ENCODE peak calls at places on chromosomes 13 and 19, in five cellular contexts. H is hepatocyte, T is OCI-LY7, P is SK-N-SH, L is PC-3. N is an unnamed sample. For H3K9me2, the result is how much of the 10 kb centered on the place peaks cover.

GRCh38 chr13:22596157-22596863 is 584.5 kb upstream of the SGCG start:
- DNase-seq in L (no peak), P (no peak), H (peak), T (no peak), N (no peak)

GRCh38 chr13:27034678-27035111 is 136.9 kb downstream of the USP12 start:
- DNase-seq in P (no peak), L (no peak), H (no peak), T (no peak), N (no peak)

GRCh38 chr13:109204252-109204651 is 574.8 kb downstream of the MYO16 start:
- DNase-seq in L (no peak), P (no peak), T (no peak), H (no peak), N (no peak)

GRCh38 chr13:64930636-64931035 is 2299.5 kb downstream of the PCDH9 start:
- DNase-seq in H (no peak), L (no peak), T (no peak), P (no peak), N (no peak)

GRCh38 chr13:50208826-50209335 is 193.6 kb downstream of the KCNRG start:
- DNase-seq in T (peak), P (no peak), H (peak), L (peak), N (peak)

GRCh38 chr13:33490461-33491327 is 205.1 kb upstream of the STARD13 start:
- DNase-seq in P (no peak), H (no peak), L (no peak), T (no peak), N (no peak)

GRCh38 chr13:109778102-109778542 is 8.3 kb downstream of the IRS2 start:
- DNase-seq in L (peak), T (no peak), H (peak), P (no peak), N (no peak)

GRCh38 chr13:93709511-93710244 is 483.1 kb downstream of the GPC6 start:
- DNase-seq in L (no peak), T (no peak), H (no peak), P (no peak), N (no peak)

GRCh38 chr13:113562085-113562749 is 22.3 kb upstream of the TFDP1 start:
- DNase-seq in P (peak), L (peak), T (peak), H (peak), N (peak)

GRCh38 chr19:29507081-29507860 is 18.5 kb upstream of the VSTM2B start:
- DNase-seq in L (no peak), T (no peak), H (no peak), P (no peak), N (no peak)

GRCh38 chr19:49816616-49817015 is 1.5 kb upstream of the MED25 start:
- DNase-seq in H (no peak), T (no peak), L (no peak), P (no peak), N (no peak)

GRCh38 chr19:51256053-51256682 is 5.3 kb downstream of the SIGLECL1 start:
- DNase-seq in P (no peak), T (no peak), L (no peak), H (no peak), N (no peak)

GRCh38 chr13:33401238-33401637 is 115.7 kb upstream of the STARD13 start:
- DNase-seq in L (no peak), T (no peak), P (no peak), H (no peak), N (no peak)

GRCh38 chr13:78497702-78498319 is 105.5 kb downstream of the POU4F1 start:
- DNase-seq in H (no peak), P (peak), L (no peak), T (no peak), N (no peak)

GRCh38 chr13:42968906-42969305 is 23.1 kb downstream of the EPSTI1 start:
- DNase-seq in P (no peak), T (no peak), L (peak), H (peak), N (no peak)

GRCh38 chr19:2629491-2630351 is 72.8 kb downstream of the GNG7 start:
- DNase-seq in T (no peak), H (no peak), P (no peak), L (no peak), N (no peak)

GRCh38 chr13:46168341-46168740 is 13.6 kb downstream of the LCP1 start:
- DNase-seq in L (no peak), T (no peak), P (no peak), H (peak), N (peak)

GRCh38 chr19:10884273-10884672 is 12.9 kb downstream of the CARM1 start:
- DNase-seq in L (peak), T (no peak), P (no peak), H (peak), N (no peak)

GRCh38 chr13:76871332-76871945 is 14.8 kb downstream of the KCTD12 start:
- DNase-seq in H (no peak), T (no peak), P (no peak), L (peak), N (no peak)

GRCh38 chr13:100130092-100130491 is 41.2 kb downstream of the PCCA start:
- DNase-seq in L (peak), H (no peak), T (no peak), P (no peak), N (no peak)

GRCh38 chr19:6204866-6205723 is 69.6 kb downstream of the ACSBG2 start:
- DNase-seq in P (no peak), H (no peak), L (no peak), T (no peak), N (no peak)

DNA sequence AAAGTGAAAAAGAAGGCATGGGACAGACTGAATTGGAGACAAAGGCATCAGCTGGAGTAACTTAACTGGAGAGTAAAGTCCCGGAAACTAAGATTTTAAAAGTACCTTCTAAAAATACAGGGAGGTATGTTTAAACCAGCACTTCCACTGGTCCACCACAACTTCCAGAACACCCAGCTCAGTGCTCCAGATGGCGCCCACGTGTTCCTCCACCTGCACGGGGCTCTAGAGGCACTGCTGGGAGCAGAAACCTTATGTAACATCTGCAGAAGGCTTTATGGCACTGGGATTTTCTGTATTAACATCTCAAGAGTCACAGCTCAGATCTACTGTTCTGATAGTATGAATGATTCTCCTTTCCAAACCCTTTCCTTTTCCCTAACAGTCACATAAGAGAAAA is 252.1 kb downstream of the DCLK1 start:
- DNase-seq in P (no peak), T (no peak), H (no peak), L (no peak), N (no peak)
- H3K9me2 ChIP-seq in P (under half), T (under half), H (under half), L (under half), N (under half)

GRCh38 chr19:31408460-31409124 is 59.4 kb upstream of the TSHZ3 start:
- DNase-seq in H (peak), T (no peak), L (peak), P (no peak), N (no peak)
- H3K9me2 ChIP-seq in H (under half), T (under half), L (under half), P (under half), N (under half)

DNA sequence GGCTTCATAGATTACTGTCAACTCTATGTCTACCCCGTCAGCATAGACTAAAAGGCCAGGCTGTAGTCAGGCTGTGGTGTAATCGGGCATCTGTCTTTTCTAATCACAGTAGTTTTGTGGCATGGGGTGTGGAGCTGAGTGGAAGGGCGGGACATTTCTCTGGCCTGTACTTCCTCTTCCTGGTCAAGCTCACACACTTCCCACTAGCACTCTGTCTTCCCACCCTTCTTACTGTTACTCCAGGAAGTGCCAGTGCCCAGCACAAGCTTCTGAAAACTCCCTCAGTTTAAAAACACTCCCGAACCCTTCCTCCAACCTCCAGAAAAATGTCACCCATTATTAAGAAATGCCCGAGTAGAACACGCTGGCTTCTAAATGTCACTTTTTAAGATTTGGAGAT is 229.8 kb downstream of the KLF5 start:
- DNase-seq in P (no peak), T (no peak), H (no peak), L (no peak), N (no peak)
- H3K9me2 ChIP-seq in P (under half), T (under half), H (under half), L (under half), N (under half)

DNA sequence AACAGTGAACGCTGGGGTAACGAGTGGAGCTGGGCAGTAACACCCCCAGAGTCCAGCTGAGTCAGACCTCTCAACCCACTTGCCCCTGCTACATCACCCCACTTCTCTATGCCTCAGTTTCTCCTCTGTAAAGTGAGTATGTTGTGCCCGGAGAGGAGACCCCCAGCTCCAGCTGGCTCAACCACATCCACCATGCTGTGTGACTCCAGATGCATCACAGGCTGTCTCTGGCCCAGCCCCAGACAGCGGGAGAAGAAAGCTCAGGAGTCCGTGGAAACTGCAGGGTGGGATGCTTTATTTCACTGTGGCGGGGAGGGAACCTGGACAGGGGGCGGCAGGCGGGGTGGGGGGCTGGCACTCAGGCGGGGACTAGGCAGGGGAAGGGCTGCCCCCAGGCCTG is 9.6 kb upstream of the ELL start:
- DNase-seq in P (no peak), T (no peak), H (no peak), L (no peak), N (no peak)
- H3K9me2 ChIP-seq in P (under half), T (under half), H (under half), L (under half), N (under half)

DNA sequence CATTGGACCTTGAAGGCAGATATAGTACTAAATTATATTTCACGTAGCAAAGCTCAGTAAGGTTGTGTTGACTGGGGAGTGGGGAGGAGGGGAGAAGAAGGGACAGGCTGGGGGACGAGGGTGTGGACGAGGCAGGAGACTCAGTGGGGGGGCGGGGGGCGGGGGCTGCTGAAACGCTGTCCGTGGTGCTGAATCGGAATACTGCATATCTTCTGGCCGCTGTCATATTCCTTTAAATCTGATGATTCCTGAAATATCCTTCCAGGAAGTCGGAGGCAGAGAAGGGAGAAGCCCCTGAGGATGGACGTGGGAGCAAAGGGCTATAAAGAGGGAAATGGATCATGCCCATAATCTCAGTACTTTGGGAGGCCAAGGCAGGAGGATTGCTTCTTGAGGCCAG is 34.7 kb upstream of the CASP14 start:
- DNase-seq in L (no peak), T (no peak), H (no peak), P (no peak), N (no peak)
- H3K9me2 ChIP-seq in L (under half), T (under half), H (under half), P (under half), N (under half)

DNA sequence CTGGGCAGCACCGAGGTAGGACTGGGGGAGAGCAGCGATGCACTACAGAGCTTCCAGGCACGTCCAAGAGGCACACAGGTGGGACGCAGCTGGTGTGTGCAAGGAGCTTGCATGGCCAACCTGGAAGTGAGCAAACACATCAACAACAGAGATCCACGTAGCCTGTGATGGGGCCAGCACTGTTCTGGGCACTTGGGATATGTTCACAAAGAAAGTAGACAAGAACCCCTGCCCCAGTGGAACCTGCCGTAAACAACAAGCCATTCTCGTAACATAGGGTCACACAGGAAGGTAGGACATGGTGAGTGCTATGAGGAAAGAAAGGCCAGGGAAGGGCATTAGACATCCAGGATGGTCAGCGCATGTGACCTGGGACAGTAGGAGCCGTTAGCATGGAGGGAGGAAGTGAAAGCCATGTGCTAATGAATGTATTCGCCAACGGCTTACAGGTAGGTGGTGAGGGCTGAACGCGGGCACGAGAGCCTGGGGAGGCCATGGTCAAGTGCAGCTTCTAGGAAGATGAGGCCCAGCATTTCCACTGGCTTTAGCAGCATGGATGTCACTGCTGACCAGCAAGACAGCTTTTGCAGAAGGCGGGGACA is 105.5 kb downstream of the TEX26 start:
- DNase-seq in L (no peak), P (no peak), T (no peak), H (no peak), N (no peak)
- H3K9me2 ChIP-seq in L (under half), P (under half), T (under half), H (under half), N (under half)

GRCh38 chr19:53809518-53810186 is 14.5 kb downstream of the NLRP12 start:
- DNase-seq in P (peak), H (no peak), T (no peak), L (peak), N (no peak)
- H3K9me2 ChIP-seq in P (under half), H (under half), T (under half), L (under half), N (under half)